ENCODE peak calls at places on chromosomes 16 and 17, in four cellular contexts. J is hepatocyte, E is upper lobe of right lung, B is neural progenitor cell. Q is an unnamed sample.

GRCh38 chr17:80070375-80071115 is 30.8 kb upstream of the GAA start:
- DNase-seq in J (no peak), E (no peak), B (no peak), Q (no peak)

GRCh38 chr17:170130-170654 is 11.3 kb downstream of the DOC2B start:
- DNase-seq in J (no peak), E (no peak), B (no peak), Q (no peak)

GRCh38 chr16:3096362-3096761 is 2.7 kb downstream of the ZSCAN10 start:
- DNase-seq in J (no peak), E (no peak), B (no peak), Q (no peak)

GRCh38 chr17:67132366-67132765 is 88.0 kb downstream of the CACNG1 start:
- DNase-seq in J (no peak), E (no peak), B (no peak), Q (no peak)

GRCh38 chr16:12995721-12996372 is 94.4 kb downstream of the SHISA9 start:
- DNase-seq in J (no peak), E (no peak), B (no peak), Q (no peak)

GRCh38 chr17:27669136-27669535 is 38.1 kb downstream of the LGALS9 start:
- DNase-seq in J (no peak), E (peak; percentile 30), B (no peak), Q (no peak)

GRCh38 chr17:71380535-71380934 is 740.3 kb upstream of the SOX9 start:
- DNase-seq in J (no peak), E (no peak), B (no peak), Q (no peak)

GRCh38 chr17:71633391-71633849 is 487.4 kb upstream of the SOX9 start:
- DNase-seq in J (peak; percentile 20), E (no peak), B (no peak), Q (peak; percentile 96)

GRCh38 chr16:17657037-17657436 is 186.3 kb upstream of the XYLT1 start:
- DNase-seq in J (no peak), E (no peak), B (no peak), Q (no peak)

GRCh38 chr17:16449121-16449570 is 33.8 kb downstream of the TRPV2 start:
- DNase-seq in J (no peak), E (no peak), B (no peak), Q (peak; percentile 64)

GRCh38 chr17:76153640-76154039 is 12.6 kb upstream of the FOXJ1 start:
- DNase-seq in J (no peak), E (peak; percentile 37), B (peak; percentile 57), Q (peak; percentile 5)

GRCh38 chr17:76154292-76154691 is 13.2 kb upstream of the FOXJ1 start:
- DNase-seq in J (no peak), E (no peak), B (no peak), Q (no peak)

GRCh38 chr17:76151896-76152454 is 10.9 kb upstream of the FOXJ1 start:
- DNase-seq in J (no peak), E (peak; percentile 29), B (no peak), Q (no peak)

GRCh38 chr17:76152580-76152979 is 11.5 kb upstream of the FOXJ1 start:
- DNase-seq in J (no peak), E (peak; percentile 25), B (no peak), Q (no peak)

DNA sequence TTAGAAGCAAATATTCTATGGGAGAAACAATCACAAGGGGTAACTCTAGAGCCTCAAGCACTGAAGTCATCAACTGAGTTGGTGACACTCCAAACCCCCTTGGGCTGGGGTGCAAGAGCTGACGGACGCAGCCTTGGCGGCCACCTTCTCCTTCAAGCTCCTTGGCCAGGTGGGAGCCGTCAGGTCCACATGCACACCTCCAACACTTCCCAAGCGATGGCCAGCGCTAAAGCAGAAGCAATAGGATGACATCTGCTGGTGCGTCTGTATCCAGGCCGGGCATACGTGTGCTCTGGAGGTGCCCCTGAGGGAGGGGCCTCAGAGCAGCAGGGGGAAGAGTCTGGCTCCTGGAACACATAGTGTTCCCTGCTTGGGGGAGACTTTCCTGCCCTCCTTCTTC is 12.2 kb upstream of the FOXJ1 start:
- DNase-seq in J (no peak), E (peak; percentile 20), B (no peak), Q (no peak)
- H3K4me1 ChIP-seq in J (no peaks in the 10 kb centered on the region), E (no peaks in the 10 kb centered on the region), B (peaks cover 22% of the 10 kb centered on the region), Q (no peaks in the 10 kb centered on the region)

GRCh38 chr17:7927596-7927995 is 2.1 kb downstream of the KCNAB3 start:
- DNase-seq in J (no peak), E (no peak), B (no peak), Q (no peak)

GRCh38 chr17:7922499-7923289 is 6.6 kb upstream of the RNF227 start:
- DNase-seq in J (peak; percentile 91), E (peak; percentile 93), B (peak; percentile 90), Q (peak; percentile 73)

GRCh38 chr17:7923290-7923628 is 6.4 kb downstream of the KCNAB3 start:
- DNase-seq in J (no peak), E (no peak), B (no peak), Q (no peak)
- H3K27ac ChIP-seq in J (no peak overlapping the region), E (peak overlapping the region; percentile 72), B (no peak overlapping the region), Q (no peak overlapping the region)

GRCh38 chr16:4471869-4472268 is 2.6 kb downstream of the NMRAL1 start:
- DNase-seq in J (no peak), E (no peak), B (no peak), Q (no peak)

GRCh38 chr16:4477966-4478365 is 1.8 kb downstream of the HMOX2 start:
- DNase-seq in J (no peak), E (no peak), B (peak; percentile 47), Q (peak; percentile 62)

GRCh38 chr16:4472880-4473279 is 1.5 kb downstream of the NMRAL1 start:
- DNase-seq in J (no peak), E (no peak), B (no peak), Q (no peak)

GRCh38 chr16:4475880-4476790 is at the start of gene HMOX2:
- DNase-seq in J (peak; percentile 97), E (peak; percentile 97), B (peak; percentile 94), Q (peak; percentile 71)

GRCh38 chr16:4474192-4474961 is at the start of gene NMRAL1:
- DNase-seq in J (peak; percentile 94), E (peak; percentile 96), B (peak; percentile 90), Q (peak; percentile 80)
- TF ChIP-seq CTCF in J (no peak), E (no peak), B (no peak), Q (no peak)

DNA sequence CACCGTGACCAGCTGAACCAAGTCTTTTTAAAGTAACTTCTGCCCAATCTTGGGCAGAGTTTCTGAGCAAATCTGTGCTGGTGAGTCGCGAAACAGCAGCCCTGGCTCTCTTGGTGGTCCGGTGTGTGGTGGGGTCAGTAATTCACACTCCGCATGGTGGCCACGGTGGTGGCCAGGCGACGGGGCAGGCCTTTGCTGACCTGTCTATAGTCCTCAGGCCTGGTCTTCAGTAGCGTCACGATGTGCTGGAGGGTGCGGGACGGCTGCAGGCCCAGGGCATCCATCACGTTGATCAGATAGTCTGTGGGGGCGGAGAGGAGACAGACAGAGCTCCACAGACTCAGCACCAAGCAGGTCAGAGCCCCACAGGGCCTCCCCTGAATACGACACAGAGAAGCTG is 64.2 kb downstream of the COG7 start:
- DNase-seq in J (no peak), E (peak; percentile 30), B (no peak), Q (no peak)
- H3K4me1 ChIP-seq in J (no peaks in the 10 kb centered on the region), E (peaks cover 5% of the 10 kb centered on the region), B (no peaks in the 10 kb centered on the region), Q (peaks cover 6% of the 10 kb centered on the region)

Q was measured in astrocyte.